ENCODE peak calls at places on chromosomes 2 and 18, in four cellular contexts. I is WERI-Rb-1, D is fibroblast of pulmonary artery, C is uterus. Y is an unnamed sample.

GRCh38 chr2:240714747-240715725 is 23.4 kb downstream of the AQP12A start:
- DNase-seq in I (no peak), D (no peak), C (no peak), Y (no peak)

GRCh38 chr2:127651381-127651809 is 5.4 kb downstream of the GPR17 start:
- DNase-seq in I (no peak), D (no peak), C (no peak), Y (no peak)

GRCh38 chr2:241083091-241083415 is 19.0 kb downstream of the MTERF4 start:
- DNase-seq in I (no peak), D (no peak), C (no peak), Y (no peak)

GRCh38 chr2:167134381-167135072 is 246.2 kb downstream of the XIRP2 start:
- DNase-seq in I (no peak), D (peak; percentile 57), C (no peak), Y (no peak)

GRCh38 chr2:169982929-169983328 is 155.7 kb downstream of the UBR3 start:
- DNase-seq in I (no peak), D (no peak), C (no peak), Y (no peak)

GRCh38 chr18:7871560-7872456 is 304.7 kb downstream of the PTPRM start:
- DNase-seq in I (no peak), D (peak; percentile 35), C (no peak), Y (peak; percentile 68)

GRCh38 chr2:216109962-216110614 is 940 bp downstream of the XRCC5 start:
- DNase-seq in I (no peak), D (peak; percentile 69), C (no peak), Y (no peak)

GRCh38 chr2:28325567-28326468 is 66.8 kb upstream of the FOSL2 start:
- DNase-seq in I (no peak), D (no peak), C (no peak), Y (no peak)

GRCh38 chr2:148721991-148722777 is 77.6 kb downstream of the EPC2 start:
- DNase-seq in I (no peak), D (peak; percentile 28), C (no peak), Y (no peak)

GRCh38 chr2:618591-618990 is 58.6 kb downstream of the TMEM18 start:
- DNase-seq in I (no peak), D (no peak), C (no peak), Y (peak; percentile 11)

GRCh38 chr2:16012626-16013501 is 72.5 kb downstream of the MYCN start:
- DNase-seq in I (no peak), D (no peak), C (no peak), Y (peak; percentile 60)

GRCh38 chr2:63055510-63056308 is 5.1 kb downstream of the OTX1 start:
- DNase-seq in I (peak; percentile 11), D (no peak), C (no peak), Y (no peak)

GRCh38 chr2:241941691-241942301 is 72.3 kb downstream of the RTP5 start:
- DNase-seq in I (no peak), D (no peak), C (peak; percentile 36), Y (no peak)

GRCh38 chr2:26569216-26570082 is 71.7 kb downstream of the CIB4 start:
- DNase-seq in I (no peak), D (no peak), C (no peak), Y (no peak)

GRCh38 chr2:227163998-227164744 is at the start of the genes COL4A3 and COL4A4:
- DNase-seq in I (peak; percentile 37), D (no peak), C (peak; percentile 23), Y (peak; percentile 76)

GRCh38 chr2:217622205-217622621 is 380.6 kb downstream of the TNS1 start:
- DNase-seq in I (peak; percentile 73), D (peak; percentile 10), C (peak; percentile 36), Y (no peak)

GRCh38 chr2:241773511-241774418 is 2.9 kb upstream of the GAL3ST2 start:
- DNase-seq in I (peak; percentile 9), D (no peak), C (no peak), Y (peak; percentile 28)

GRCh38 chr18:76528477-76529432 is 33.7 kb upstream of the ZNF516 start:
- DNase-seq in I (peak; percentile 29), D (peak; percentile 74), C (peak; percentile 75), Y (no peak)

GRCh38 chr18:13370995-13371625 is 152.6 kb downstream of the LDLRAD4 start:
- DNase-seq in I (no peak), D (no peak), C (no peak), Y (no peak)

GRCh38 chr2:237786936-237787335 is 11.6 kb upstream of the RBM44 start:
- DNase-seq in I (no peak), D (no peak), C (no peak), Y (no peak)

GRCh38 chr18:62555135-62555534 is 32.3 kb downstream of the ZCCHC2 start:
- DNase-seq in I (no peak), D (peak; percentile 24), C (no peak), Y (no peak)

GRCh38 chr18:6821346-6821745 is 91.8 kb downstream of the ARHGAP28 start:
- DNase-seq in I (no peak), D (no peak), C (no peak), Y (no peak)

GRCh38 chr18:29838556-29838955 is 1204.0 kb downstream of the DSC3 start:
- DNase-seq in I (no peak), D (no peak), C (no peak), Y (no peak)

GRCh38 chr18:77178559-77178958 is 46.0 kb upstream of the MBP start:
- DNase-seq in I (no peak), D (peak; percentile 10), C (no peak), Y (no peak)

GRCh38 chr2:74461187-74462053 is 3.2 kb downstream of the WBP1 start:
- DNase-seq in I (peak; percentile 60), D (no peak), C (no peak), Y (no peak)

GRCh38 chr2:177675256-177676220 is 283.0 kb downstream of the AGPS start:
- DNase-seq in I (no peak), D (no peak), C (peak; percentile 26), Y (no peak)

GRCh38 chr2:172082944-172083718 is 2.2 kb upstream of the DLX1 start:
- DNase-seq in I (no peak), D (no peak), C (no peak), Y (no peak)

GRCh38 chr2:17545680-17546613 is 5.5 kb downstream of the VSNL1 start:
- DNase-seq in I (no peak), D (no peak), C (no peak), Y (no peak)

GRCh38 chr18:28013064-28013463 is 163.9 kb downstream of the CDH2 start:
- DNase-seq in I (no peak), D (peak; percentile 48), C (no peak), Y (no peak)

GRCh38 chr2:14257801-14258507 is 374.6 kb upstream of the LRATD1 start:
- DNase-seq in I (no peak), D (no peak), C (no peak), Y (no peak)

GRCh38 chr2:233435436-233436190 is 81.3 kb downstream of the DGKD start:
- DNase-seq in I (no peak), D (no peak), C (no peak), Y (no peak)

GRCh38 chr2:7966032-7966431 is 715.8 kb upstream of the ID2 start:
- DNase-seq in I (no peak), D (no peak), C (no peak), Y (no peak)

GRCh38 chr18:35949903-35950627 is 22.4 kb upstream of the RMP24 start:
- DNase-seq in I (peak; percentile 45), D (peak; percentile 74), C (peak; percentile 50), Y (peak; percentile 48)

GRCh38 chr2:54724150-54724559 is 693 bp downstream of the EML6 start:
- DNase-seq in I (no peak), D (peak; percentile 21), C (no peak), Y (no peak)

GRCh38 chr2:99106905-99107304 is 34.6 kb upstream of the C2orf15 start:
- DNase-seq in I (no peak), D (no peak), C (no peak), Y (no peak)

GRCh38 chr2:43333096-43333655 is 106.8 kb upstream of the ZFP36L2 start:
- DNase-seq in I (no peak), D (peak; percentile 47), C (no peak), Y (no peak)
- H3K4me3 ChIP-seq in I (no peak overlapping the region), D (no peak overlapping the region), C (no peak overlapping the region), Y (no peak overlapping the region)

DNA sequence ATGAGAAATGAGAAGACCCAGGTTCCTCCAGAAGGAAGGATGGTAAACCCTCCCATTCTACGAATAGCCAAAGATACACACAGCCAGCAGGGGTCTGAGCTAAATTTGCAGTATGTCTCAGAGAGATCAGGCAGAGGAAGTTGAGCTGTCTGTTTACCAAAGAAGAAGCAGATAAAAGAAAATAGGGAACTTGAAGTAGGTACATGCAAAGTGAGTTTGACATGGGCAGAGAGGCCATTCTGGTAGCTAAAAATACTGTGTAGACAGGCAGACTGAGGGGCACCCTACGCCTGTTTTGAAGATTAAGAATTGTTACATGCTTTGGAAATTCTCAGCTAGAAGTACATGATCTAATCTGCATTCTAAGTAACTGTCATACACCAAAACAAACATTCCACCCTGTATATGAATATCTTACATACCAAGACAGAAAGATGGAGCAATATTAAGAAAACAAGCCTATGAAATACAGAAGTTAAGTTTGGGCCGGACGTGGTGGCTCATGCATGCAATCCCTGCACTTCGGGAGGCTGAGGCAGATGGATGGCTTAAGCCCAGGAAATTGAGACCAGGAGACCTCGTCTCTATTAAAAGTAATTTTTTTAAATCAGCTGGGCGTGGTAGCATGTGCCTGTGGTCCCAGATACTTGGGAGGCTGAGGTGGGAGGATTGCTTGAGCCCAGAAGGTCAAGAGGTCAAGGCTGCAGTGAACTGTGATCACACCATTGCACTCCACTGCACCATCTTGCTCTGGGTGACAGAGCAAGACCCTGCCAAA is 157.9 kb downstream of the ANKRD44 start:
- DNase-seq in I (no peak), D (peak; percentile 67), C (no peak), Y (no peak)
- H3K4me3 ChIP-seq in I (no peak overlapping the region), D (no peak overlapping the region), C (no peak overlapping the region), Y (no peak overlapping the region)

GRCh38 chr2:101697124-101697793 is at the start of gene MAP4K4:
- DNase-seq in I (peak; percentile 82), D (peak; percentile 86), C (peak; percentile 84), Y (peak; percentile 83)

GRCh38 chr2:101697794-101698418 is 399 bp downstream of the MAP4K4 start:
- DNase-seq in I (no peak), D (no peak), C (no peak), Y (no peak)

GRCh38 chr2:101698419-101699190 is 1.1 kb downstream of the MAP4K4 start:
- DNase-seq in I (no peak), D (peak; percentile 36), C (no peak), Y (no peak)

GRCh38 chr2:101699939-101700442 is 2.5 kb downstream of the MAP4K4 start:
- DNase-seq in I (no peak), D (peak; percentile 42), C (no peak), Y (no peak)

DNA sequence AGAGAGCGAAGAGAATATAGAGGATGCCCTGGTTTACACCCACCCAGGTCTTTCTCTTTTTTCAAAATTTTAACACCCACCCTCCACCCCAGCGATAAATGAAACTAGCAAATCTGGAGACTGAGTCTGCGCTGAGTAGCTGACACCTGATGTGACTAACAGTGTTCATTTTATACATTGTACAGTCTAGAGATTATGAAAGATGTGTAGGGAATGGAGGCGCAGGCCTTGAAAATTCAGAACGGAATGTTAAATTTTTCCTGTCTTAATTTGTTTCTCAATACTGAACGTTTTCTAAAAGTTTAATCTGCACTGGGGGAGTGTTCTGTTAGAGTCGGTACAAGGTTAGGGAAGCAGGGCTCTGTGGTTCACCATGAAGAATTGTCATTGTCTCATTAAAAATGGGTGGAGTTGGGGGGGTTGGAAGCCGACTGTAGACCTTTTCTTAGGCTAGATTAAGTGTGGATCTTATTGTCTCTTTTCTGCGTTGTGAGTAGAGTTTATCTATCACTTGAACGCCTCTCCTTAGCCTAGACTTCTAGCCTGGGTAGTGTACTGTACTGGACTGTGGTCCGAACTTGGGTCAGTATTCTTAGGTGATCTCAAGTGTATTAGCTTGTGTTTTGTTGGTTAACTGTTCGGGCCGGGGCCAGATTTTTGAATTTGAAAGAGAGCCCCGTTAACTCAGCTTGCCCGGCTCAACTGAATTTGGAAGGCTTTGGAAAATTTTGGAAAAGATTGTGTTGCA is 1.9 kb downstream of the MAP4K4 start:
- DNase-seq in I (no peak), D (no peak), C (no peak), Y (no peak)
- H3K4me3 ChIP-seq in I (peak overlapping the region; percentile 98), D (peak overlapping the region; percentile 96), C (peak overlapping the region; percentile 69), Y (peak overlapping the region; percentile 2)

GRCh38 chr2:113176696-113177355 is 3.1 kb downstream of the PSD4 start:
- DNase-seq in I (no peak), D (no peak), C (no peak), Y (no peak)
- H3K4me3 ChIP-seq in I (no peak overlapping the region), D (no peak overlapping the region), C (no peak overlapping the region), Y (no peak overlapping the region)

Y was measured in lung.